ENCODE peak calls at places on chromosomes 7 and 10, in four cellular contexts. U, Z, X and D are unnamed samples. For H3K27me3, the result is how much of the 10 kb centered on the place peaks cover.

GRCh38 chr10:87817873-87818504 is at the start of gene ATAD1:
- DNase-seq in U (peak), Z (peak), X (peak), D (peak)

GRCh38 chr10:84196941-84197340 is 2.6 kb downstream of the CDHR1 start:
- DNase-seq in U (no peak), Z (peak), X (no peak), D (peak)

GRCh38 chr10:58782876-58783859 is 270.5 kb downstream of the BICC1 start:
- DNase-seq in U (peak), Z (no peak), X (no peak), D (peak)

GRCh38 chr10:95289003-95289920 is 1.5 kb downstream of the PDLIM1 start:
- DNase-seq in U (no peak), Z (no peak), X (no peak), D (no peak)

GRCh38 chr7:151852486-151853396 is 24.2 kb downstream of the PRKAG2 start:
- DNase-seq in U (no peak), Z (peak), X (no peak), D (no peak)

GRCh38 chr10:91709394-91709798 is 76.5 kb upstream of the PPP1R3C start:
- DNase-seq in U (no peak), Z (no peak), X (no peak), D (no peak)

GRCh38 chr7:44191171-44191570 is 1.9 kb upstream of the GCK start:
- DNase-seq in U (no peak), Z (no peak), X (no peak), D (no peak)

GRCh38 chr10:105041956-105042355 is 400.9 kb downstream of the SORCS3 start:
- DNase-seq in U (no peak), Z (no peak), X (no peak), D (no peak)

GRCh38 chr10:128873408-128873807 is 593.6 kb upstream of the MGMT start:
- DNase-seq in U (no peak), Z (no peak), X (no peak), D (no peak)

GRCh38 chr10:19168584-19168983 is 120.0 kb downstream of the MALRD1 start:
- DNase-seq in U (no peak), Z (no peak), X (no peak), D (no peak)

GRCh38 chr10:97128851-97129186 is 56.9 kb downstream of the SLIT1 start:
- DNase-seq in U (no peak), Z (no peak), X (no peak), D (no peak)

GRCh38 chr10:96830511-96831199 is 1.4 kb upstream of the LCOR start:
- DNase-seq in U (peak), Z (no peak), X (peak), D (no peak)

GRCh38 chr10:72164617-72165016 is 51.2 kb upstream of the ANAPC16 start:
- DNase-seq in U (no peak), Z (no peak), X (no peak), D (no peak)

GRCh38 chr7:45626441-45627430 is 52.6 kb downstream of the ADCY1 start:
- DNase-seq in U (no peak), Z (no peak), X (no peak), D (no peak)

GRCh38 chr7:5766321-5766761 is 15.1 kb downstream of the RNF216 start:
- DNase-seq in U (no peak), Z (no peak), X (no peak), D (no peak)

GRCh38 chr10:114631090-114631677 is 26.9 kb downstream of the ABLIM1 start:
- DNase-seq in U (no peak), Z (no peak), X (no peak), D (no peak)

GRCh38 chr10:92342801-92343200 is 51.8 kb downstream of the MARCHF5 start:
- DNase-seq in U (no peak), Z (no peak), X (no peak), D (no peak)

GRCh38 chr7:141276031-141276430 is 202.2 kb downstream of the TMEM178B start:
- DNase-seq in U (no peak), Z (no peak), X (no peak), D (no peak)

GRCh38 chr7:55520426-55521140 is 51.7 kb downstream of the VOPP1 start:
- DNase-seq in U (no peak), Z (no peak), X (no peak), D (no peak)

GRCh38 chr10:130493446-130494198 is 357.4 kb downstream of the GLRX3 start:
- DNase-seq in U (no peak), Z (no peak), X (no peak), D (no peak)

GRCh38 chr10:4939224-4940072 is 23.8 kb upstream of the AKR1C1 start:
- DNase-seq in U (no peak), Z (no peak), X (no peak), D (no peak)

GRCh38 chr7:52639981-52640380 is 395.5 kb upstream of the POM121L12 start:
- DNase-seq in U (no peak), Z (no peak), X (no peak), D (no peak)

GRCh38 chr10:30270247-30270646 is 78.8 kb downstream of the MTPAP start:
- DNase-seq in U (no peak), Z (no peak), X (no peak), D (no peak)

GRCh38 chr7:17041324-17041723 is 159.5 kb upstream of the AGR3 start:
- DNase-seq in U (no peak), Z (no peak), X (no peak), D (peak)

GRCh38 chr7:29146082-29146706 is at the start of gene CPVL:
- DNase-seq in U (peak), Z (peak), X (peak), D (peak)

GRCh38 chr10:49154641-49155040 is 20.8 kb upstream of the FAM170B start:
- DNase-seq in U (no peak), Z (no peak), X (no peak), D (no peak)

GRCh38 chr10:51993475-51993874 is 294.1 kb upstream of the CSTF2T start:
- DNase-seq in U (no peak), Z (no peak), X (no peak), D (no peak)

GRCh38 chr10:50379652-50380051 is 128.3 kb upstream of the ASAH2 start:
- DNase-seq in U (no peak), Z (no peak), X (no peak), D (no peak)

GRCh38 chr7:132783824-132784223 is 207.6 kb upstream of the PLXNA4 start:
- DNase-seq in U (no peak), Z (no peak), X (no peak), D (no peak)

GRCh38 chr7:50699143-50699542 is 83.6 kb downstream of the GRB10 start:
- DNase-seq in U (no peak), Z (no peak), X (no peak), D (no peak)

GRCh38 chr7:105875505-105875904 is 894 bp downstream of the ATXN7L1 start:
- DNase-seq in U (no peak), Z (no peak), X (no peak), D (no peak)

GRCh38 chr7:105878746-105879605 is 2.6 kb upstream of the ATXN7L1 start:
- DNase-seq in U (no peak), Z (no peak), X (no peak), D (no peak)

GRCh38 chr7:105877736-105878135 is 1.3 kb upstream of the ATXN7L1 start:
- DNase-seq in U (no peak), Z (no peak), X (no peak), D (no peak)

GRCh38 chr7:105876091-105876963 is at the start of gene ATXN7L1:
- DNase-seq in U (peak), Z (peak), X (peak), D (peak)

GRCh38 chr7:105876964-105877601 is 684 bp upstream of the ATXN7L1 start:
- DNase-seq in U (peak), Z (peak), X (no peak), D (peak)
- H3K27ac ChIP-seq in U (no peak), Z (no peak), X (no peak), D (peak)

DNA sequence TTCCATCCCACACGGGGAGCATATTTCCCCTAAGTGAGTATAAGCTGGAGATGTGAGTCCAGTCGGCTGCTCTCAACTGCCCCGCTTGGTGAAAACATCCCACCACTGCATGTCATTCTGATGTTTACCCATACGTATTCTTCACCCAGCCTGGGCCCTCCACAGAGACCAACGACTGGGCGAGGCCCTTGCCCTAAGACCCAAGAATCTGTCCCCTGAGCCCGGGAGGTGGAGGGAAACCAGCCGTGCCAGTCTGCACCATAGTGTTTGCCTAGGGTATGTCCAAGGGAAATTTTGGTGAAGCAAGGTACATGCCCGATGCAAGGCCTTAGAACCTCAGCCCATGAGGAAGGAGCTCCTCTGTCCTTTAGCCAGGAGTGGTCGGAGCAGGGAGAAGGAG is 67.9 kb downstream of the RGS10 start:
- DNase-seq in U (no peak), Z (no peak), X (no peak), D (no peak)
- H3K27me3 ChIP-seq in U (under half), Z (under half), X (under half), D (under half)

GRCh38 chr10:79054203-79055099 is 14.3 kb upstream of the ZMIZ1 start:
- DNase-seq in U (no peak), Z (peak), X (no peak), D (no peak)

GRCh38 chr10:79056361-79056735 is 12.4 kb upstream of the ZMIZ1 start:
- DNase-seq in U (no peak), Z (peak), X (no peak), D (no peak)

GRCh38 chr10:79053481-79054202 is 15.1 kb upstream of the ZMIZ1 start:
- DNase-seq in U (peak), Z (peak), X (no peak), D (no peak)

GRCh38 chr10:79055892-79056291 is 12.9 kb upstream of the ZMIZ1 start:
- DNase-seq in U (no peak), Z (peak), X (no peak), D (no peak)

DNA sequence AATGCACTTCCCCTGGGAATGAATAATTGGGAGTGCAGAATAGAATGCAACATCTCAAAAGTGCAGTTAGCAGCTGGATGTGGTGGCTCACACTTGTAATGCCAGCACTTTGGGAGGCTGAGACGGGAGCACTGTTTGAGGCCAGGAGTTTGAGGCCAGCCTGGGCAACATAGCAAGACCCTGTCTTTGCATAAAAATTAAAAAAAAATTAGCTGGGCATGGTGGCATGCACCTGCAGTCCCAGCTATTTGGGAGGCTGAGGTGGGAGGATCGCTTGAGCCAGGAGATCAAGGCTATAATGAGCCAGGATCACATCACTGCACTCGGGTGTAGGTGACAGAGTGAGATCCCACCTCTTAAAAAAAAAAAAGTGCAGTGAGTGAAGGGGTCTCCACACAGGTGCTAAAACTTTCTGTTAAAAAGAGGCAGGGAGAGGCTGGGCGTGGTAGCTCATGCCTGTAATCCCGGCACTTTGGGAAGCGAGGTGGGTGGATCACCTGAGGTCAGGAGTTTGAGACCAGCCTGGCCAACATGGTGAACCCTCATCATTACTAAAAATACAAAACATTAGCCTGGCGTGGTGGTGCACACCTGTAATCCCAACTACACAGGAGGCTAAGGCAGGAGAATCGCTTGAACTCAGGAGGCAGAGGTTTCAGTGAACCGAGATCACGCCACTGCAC is 13.5 kb upstream of the ZMIZ1 start:
- DNase-seq in U (no peak), Z (peak), X (no peak), D (no peak)
- H3K27ac ChIP-seq in U (no peak), Z (no peak), X (no peak), D (no peak)

DNA sequence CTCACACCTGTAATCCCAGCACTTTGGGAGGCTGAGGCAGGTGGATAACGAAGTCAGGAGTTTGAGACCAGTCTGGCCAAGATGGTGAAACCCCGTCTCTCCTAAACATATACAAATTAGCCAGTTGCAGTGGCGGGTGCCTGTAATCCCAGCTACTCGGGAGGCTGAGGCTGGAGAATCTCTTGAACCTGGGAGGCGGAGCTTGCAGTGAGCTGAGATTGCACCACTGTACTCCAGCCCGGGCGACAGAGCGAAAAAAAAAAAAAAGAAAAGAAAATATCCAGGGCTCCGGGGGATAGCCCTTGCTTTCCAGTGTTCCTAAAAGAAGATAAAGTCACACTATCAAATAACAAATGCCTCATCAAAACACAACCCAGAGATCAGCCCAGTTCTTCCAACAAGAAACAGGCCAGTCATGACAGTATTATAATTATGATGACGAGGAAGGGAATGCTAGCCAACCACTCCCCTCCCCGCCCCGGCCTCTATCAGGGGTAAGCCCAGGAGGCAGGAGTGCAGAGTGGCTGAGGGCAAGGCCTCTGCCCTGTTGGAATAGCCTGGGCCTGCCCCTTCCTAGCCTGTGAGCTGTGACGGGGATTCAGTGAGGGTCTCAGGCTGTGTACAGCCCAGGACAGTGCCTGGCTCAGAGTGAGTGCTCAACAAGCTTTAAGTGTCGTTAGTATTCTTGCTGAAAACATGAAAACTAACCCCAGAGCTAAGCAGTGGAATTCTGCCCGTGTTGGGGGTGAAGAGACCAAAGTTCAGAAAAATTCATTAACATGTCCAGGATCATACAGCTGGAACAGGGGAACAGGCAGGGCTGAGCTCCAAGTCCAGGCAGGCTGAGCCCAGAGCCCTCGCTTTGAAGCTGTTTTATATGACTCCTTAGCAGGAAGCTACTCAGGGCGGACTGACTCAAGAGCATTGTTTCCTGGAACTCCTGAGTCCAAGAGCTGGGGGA is 54.3 kb downstream of the FAM241B start:
- DNase-seq in U (no peak), Z (peak), X (peak), D (peak)
- H3K27me3 ChIP-seq in U (under half), Z (under half), X (under half), D (under half)

GRCh38 chr10:73779018-73779417 is 2.8 kb upstream of the CHCHD1 start:
- DNase-seq in U (no peak), Z (no peak), X (no peak), D (no peak)

GRCh38 chr10:73773152-73773879 is 8.5 kb upstream of the CHCHD1 start:
- DNase-seq in U (no peak), Z (no peak), X (no peak), D (no peak)

GRCh38 chr10:73771722-73772279 is 10.0 kb upstream of the CHCHD1 start:
- DNase-seq in U (peak), Z (peak), X (no peak), D (peak)

GRCh38 chr10:73772280-73773151 is 9.3 kb upstream of the CHCHD1 start:
- DNase-seq in U (peak), Z (peak), X (peak), D (peak)

DNA sequence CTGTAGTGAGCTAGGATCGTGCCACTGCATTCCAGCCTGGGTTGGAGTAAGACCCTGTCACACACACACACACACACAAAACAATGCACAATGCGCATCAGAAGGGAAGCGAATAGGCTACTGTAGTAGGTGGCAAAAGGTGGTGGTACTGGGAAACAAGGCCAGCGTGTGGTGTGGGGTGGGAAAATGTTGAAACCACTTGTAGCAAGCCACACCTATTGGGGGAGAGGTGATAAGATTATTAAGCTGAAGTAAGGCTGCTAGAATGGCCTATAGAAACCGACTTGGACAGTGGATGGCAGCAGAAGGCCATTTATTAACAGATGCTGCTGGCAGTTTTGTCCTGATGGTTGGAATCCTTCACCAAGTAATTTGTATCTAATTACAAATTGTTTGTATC is 7.2 kb upstream of the CHCHD1 start:
- DNase-seq in U (no peak), Z (no peak), X (no peak), D (no peak)
- H3K27ac ChIP-seq in U (no peak), Z (no peak), X (no peak), D (no peak)

GRCh38 chr10:13765641-13766341 is 179.0 kb downstream of the PRPF18 start:
- DNase-seq in U (no peak), Z (no peak), X (no peak), D (no peak)
- H3K27me3 ChIP-seq in U (under half), Z (under half), X (under half), D (under half)

GRCh38 chr10:103038570-103038969 is 120.5 kb downstream of the CNNM2 start:
- DNase-seq in U (no peak), Z (no peak), X (no peak), D (no peak)

GRCh38 chr10:103042129-103042528 is 124.0 kb downstream of the CNNM2 start:
- DNase-seq in U (no peak), Z (no peak), X (no peak), D (no peak)

GRCh38 chr10:103040424-103040823 is 122.3 kb downstream of the CNNM2 start:
- DNase-seq in U (no peak), Z (no peak), X (no peak), D (no peak)

GRCh38 chr10:103042908-103043307 is 124.8 kb downstream of the CNNM2 start:
- DNase-seq in U (no peak), Z (no peak), X (no peak), D (no peak)

DNA sequence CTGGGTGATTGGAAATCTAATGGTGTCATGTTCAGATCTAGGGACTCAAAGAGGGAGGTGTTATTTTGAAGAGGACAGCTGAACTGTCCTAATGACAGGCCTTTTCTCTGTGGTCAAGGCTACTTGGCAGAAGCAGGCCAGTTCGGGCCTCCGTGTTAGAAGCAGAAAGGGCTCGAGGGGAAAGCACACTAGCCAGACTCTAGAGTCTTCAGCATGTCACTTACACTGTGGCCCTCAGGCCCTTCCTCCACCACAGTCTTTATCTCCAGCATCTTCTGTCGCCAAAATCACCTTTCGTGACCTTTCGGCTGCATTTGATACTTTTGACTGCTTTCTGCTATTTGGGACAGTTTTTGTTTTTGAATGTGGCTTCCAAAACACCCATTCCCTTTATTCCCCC is 123.3 kb downstream of the CNNM2 start:
- DNase-seq in U (no peak), Z (no peak), X (no peak), D (no peak)
- H3K27ac ChIP-seq in U (no peak), Z (no peak), X (no peak), D (no peak)

GRCh38 chr10:75505293-75505692 is 73.9 kb downstream of the LRMDA start:
- DNase-seq in U (no peak), Z (no peak), X (no peak), D (no peak)
- H3K27me3 ChIP-seq in U (under half), Z (under half), X (under half), D (under half)